ENCODE peak calls at places on chromosomes 3 and 15, in four cellular contexts. K, M, A and J are unnamed samples.

GRCh38 chr3:114110439-114110838 is 53.9 kb downstream of the QTRT2 start:
- DNase-seq in A (no peak), K (no peak), M (no peak), J (no peak)

GRCh38 chr3:45473841-45474240 is 85.5 kb downstream of the LARS2 start:
- DNase-seq in A (peak), M (no peak), K (no peak), J (peak)

GRCh38 chr3:134381836-134382442 is 7.7 kb upstream of the AMOTL2 start:
- DNase-seq in A (no peak), M (no peak), K (no peak), J (no peak)

GRCh38 chr15:101062471-101063171 is 143.5 kb downstream of the LRRK1 start:
- DNase-seq in M (no peak), K (no peak), A (no peak), J (no peak)

GRCh38 chr15:39165026-39165706 is 415.7 kb upstream of the THBS1 start:
- DNase-seq in A (peak), K (no peak), M (no peak), J (no peak)

GRCh38 chr3:156535162-156535627 is 19.7 kb downstream of the SSR3 start:
- DNase-seq in M (peak), A (peak), K (peak), J (peak)

GRCh38 chr15:71538181-71538580 is 272.2 kb upstream of the NR2E3 start:
- DNase-seq in A (peak), K (no peak), M (no peak), J (no peak)

GRCh38 chr15:40743921-40744809 is 10.9 kb downstream of the RMDN3 start:
- DNase-seq in M (peak), K (no peak), A (peak), J (no peak)

GRCh38 chr15:60591491-60592385 is 112.8 kb upstream of the ICE2 start:
- DNase-seq in K (peak), A (peak), M (no peak), J (no peak)

GRCh38 chr15:98530570-98530969 is 117.8 kb upstream of the IGF1R start:
- DNase-seq in K (no peak), A (no peak), M (no peak), J (no peak)

GRCh38 chr15:85411992-85412538 is 31.7 kb downstream of the AKAP13 start:
- DNase-seq in K (no peak), M (no peak), A (peak), J (no peak)

GRCh38 chr15:74191798-74192197 is 10.8 kb downstream of the STRA6 start:
- DNase-seq in A (no peak), M (no peak), K (no peak), J (no peak)

GRCh38 chr3:122497425-122497824 is 17.3 kb downstream of the KPNA1 start:
- DNase-seq in M (peak), K (no peak), A (peak), J (peak)

GRCh38 chr15:40244961-40245523 is 6.2 kb downstream of the PAK6 start:
- DNase-seq in A (no peak), K (no peak), M (no peak), J (no peak)

GRCh38 chr15:46670256-46670655 is 1035.4 kb downstream of the SQOR start:
- DNase-seq in M (no peak), K (no peak), A (no peak), J (no peak)

GRCh38 chr15:64688179-64688578 is 87.2 kb downstream of the RBPMS2 start:
- DNase-seq in K (no peak), M (no peak), A (no peak), J (no peak)

DNA sequence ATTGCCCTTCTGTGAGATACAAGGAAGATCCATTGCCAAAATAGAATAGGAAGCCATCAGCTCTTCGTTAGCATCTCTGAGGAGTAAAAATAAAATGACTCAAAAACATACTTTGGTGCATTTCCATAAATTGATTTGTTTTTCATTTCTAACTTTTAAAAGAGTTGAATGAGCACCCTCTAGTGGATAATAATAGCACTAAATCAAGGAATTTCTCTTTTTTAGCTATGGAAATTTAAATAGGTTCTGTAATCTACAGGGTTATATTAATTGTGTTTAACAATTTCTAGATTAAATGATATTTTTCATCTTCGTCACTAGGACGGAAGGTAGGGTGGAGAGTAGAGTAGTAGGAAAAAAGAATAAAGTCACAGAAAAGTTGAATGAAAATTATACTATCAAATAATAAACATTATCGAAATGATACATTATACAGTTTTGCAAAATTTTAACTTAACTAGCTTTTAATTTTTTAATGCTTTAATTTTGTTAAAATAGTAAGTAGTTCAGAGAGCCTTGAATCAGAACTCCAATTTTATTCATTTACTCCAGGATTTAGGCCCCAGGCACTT is 6.5 kb downstream of the NSUN3 start:
- DNase-seq in A (peak), M (no peak), K (no peak), J (no peak)
- TF ChIP-seq CTCF in A (no peak), M (no peak), K (peak), J (peak)

GRCh38 chr3:154164387-154164786 is 43.2 kb downstream of the ARHGEF26 start:
- DNase-seq in K (no peak), M (no peak), A (no peak), J (no peak)

GRCh38 chr3:154175041-154175440 is 53.9 kb downstream of the ARHGEF26 start:
- DNase-seq in K (no peak), M (no peak), A (no peak), J (no peak)

GRCh38 chr3:154170300-154170699 is 49.1 kb downstream of the ARHGEF26 start:
- DNase-seq in K (no peak), M (no peak), A (no peak), J (no peak)

DNA sequence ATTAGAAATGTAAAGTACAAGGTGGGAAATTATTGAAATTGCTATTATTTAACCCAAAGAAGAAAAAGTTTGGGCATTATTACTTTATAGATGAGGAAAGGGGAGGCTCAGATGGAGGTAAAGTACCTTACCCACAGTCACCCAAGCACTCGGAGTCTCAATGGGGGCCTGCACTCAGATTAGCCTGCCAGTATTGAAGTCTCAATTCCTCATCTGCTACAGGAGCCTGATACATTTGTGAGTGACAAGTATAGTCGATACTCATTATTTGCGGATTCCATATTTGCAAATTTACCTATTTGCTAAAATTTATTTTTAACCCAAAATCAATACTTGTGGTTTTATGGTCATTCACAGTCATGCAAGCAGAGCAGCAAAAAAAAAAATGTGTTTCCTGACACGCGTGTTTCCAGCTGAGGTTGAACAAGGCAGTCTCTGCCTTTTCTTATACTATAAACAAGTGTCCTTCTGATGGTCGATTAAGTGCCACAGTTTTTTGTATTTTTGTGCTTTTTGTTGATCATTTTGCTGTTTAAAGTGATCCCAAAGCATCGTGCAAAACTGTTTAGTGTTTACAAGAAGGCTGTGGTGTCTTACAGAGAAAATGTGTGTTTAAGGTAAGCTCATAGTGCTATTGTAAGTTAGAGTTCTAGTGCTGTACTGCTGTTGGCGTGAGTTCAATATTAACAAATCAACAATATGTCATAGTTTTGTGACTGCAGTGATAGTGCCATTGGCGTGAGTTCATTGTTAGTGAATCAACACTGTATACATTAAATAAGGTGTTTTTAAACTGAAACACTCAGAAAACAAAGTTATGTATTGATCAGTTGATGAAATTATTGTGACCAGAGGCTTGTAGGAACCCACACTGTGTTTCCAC is 48.0 kb downstream of the ARHGEF26 start:
- DNase-seq in M (no peak), A (no peak), K (no peak), J (no peak)
- H3K4me3 ChIP-seq in M (no peak), A (no peak), K (no peak), J (no peak)

GRCh38 chr15:70508561-70509281 is 254.6 kb downstream of the UACA start:
- DNase-seq in A (peak), M (peak), K (no peak), J (peak)
- TF ChIP-seq CTCF in A (peak), M (peak), K (no peak), J (peak)

GRCh38 chr3:184171562-184171961 is 3.1 kb upstream of the AP2M1 start:
- DNase-seq in A (peak), M (no peak), K (no peak), J (no peak)
- H3K4me3 ChIP-seq in A (no peak), M (no peak), K (no peak), J (no peak)

GRCh38 chr3:14206548-14207177 is 28.0 kb downstream of the LSM3 start:
- DNase-seq in M (no peak), A (no peak), K (no peak), J (no peak)
- TF ChIP-seq CTCF in M (no peak), A (no peak), K (no peak), J (no peak)

GRCh38 chr15:52805351-52806283 is 15.5 kb upstream of the ONECUT1 start:
- DNase-seq in K (no peak), A (peak), M (no peak), J (no peak)

GRCh38 chr15:52804526-52805081 is 14.5 kb upstream of the ONECUT1 start:
- DNase-seq in A (peak), M (no peak), K (no peak), J (no peak)

GRCh38 chr15:52802110-52802509 is 12.0 kb upstream of the ONECUT1 start:
- DNase-seq in M (no peak), A (no peak), K (no peak), J (no peak)

GRCh38 chr15:52801748-52802085 is 11.6 kb upstream of the ONECUT1 start:
- DNase-seq in A (no peak), K (no peak), M (no peak), J (no peak)

DNA sequence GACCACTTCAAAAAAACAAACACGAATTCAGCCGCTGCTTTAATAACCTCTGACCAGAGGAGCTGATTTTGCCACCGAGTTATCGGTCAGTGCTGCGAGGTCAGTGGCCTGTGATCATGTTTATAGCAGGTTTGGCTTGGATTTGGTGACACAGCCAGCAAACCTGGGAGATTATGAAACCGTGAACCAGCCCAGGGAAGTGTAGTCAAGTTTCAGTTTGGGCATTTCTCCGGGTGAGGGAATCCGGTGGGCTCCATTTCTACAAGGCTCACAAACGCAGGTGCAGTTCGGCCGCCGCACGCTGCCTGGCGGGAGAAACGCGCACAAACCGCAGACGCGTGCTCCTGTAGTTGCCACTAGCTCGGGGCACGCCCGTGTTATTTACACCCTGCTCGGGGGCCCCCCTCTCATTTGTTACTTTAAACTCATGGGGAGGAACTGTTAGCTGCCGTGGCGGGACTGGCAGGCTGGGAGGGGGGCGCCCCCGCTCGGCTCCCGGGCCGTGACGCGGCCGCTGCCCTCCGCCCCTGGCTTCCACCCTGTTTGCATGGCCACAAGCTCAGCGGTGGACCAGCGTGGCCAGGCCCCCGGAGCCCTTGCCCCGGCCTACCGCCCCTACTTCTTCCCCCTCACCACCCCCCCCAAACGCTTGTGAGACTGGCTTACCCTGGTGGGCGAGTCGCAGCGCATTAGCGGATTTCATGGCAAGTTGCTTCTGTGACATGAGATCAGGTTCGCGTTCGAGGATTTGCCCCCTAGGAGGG is 13.6 kb upstream of the ONECUT1 start:
- DNase-seq in M (no peak), A (no peak), K (no peak), J (no peak)
- H3K4me3 ChIP-seq in M (no peak), A (no peak), K (peak), J (no peak)